ENCODE peak calls at places on chromosomes 5 and 9, in eight cellular contexts. M is lung, F is CD14-positive monocyte, E is AG09309, N is Calu3, U is AG04450, P is psoas muscle, A is A549. Y is an unnamed sample.

GRCh38 chr9:137959641-137960411 is 82.2 kb downstream of the CACNA1B start:
- DNase-seq in M (no peak), F (no peak), E (no peak), N (no peak), U (no peak), P (no peak), A (no peak), Y (no peak)

GRCh38 chr5:146027746-146028145 is 77.6 kb downstream of the PLAC8L1 start:
- DNase-seq in M (no peak), F (no peak), E (no peak), N (peak), U (no peak), P (no peak), A (peak), Y (no peak)

GRCh38 chr9:129888809-129889460 is 53.7 kb downstream of the USP20 start:
- DNase-seq in M (no peak), F (no peak), E (no peak), N (no peak), U (no peak), P (no peak), A (no peak), Y (no peak)

GRCh38 chr5:88226881-88227450 is 41.7 kb downstream of the TMEM161B start:
- DNase-seq in M (no peak), F (no peak), E (no peak), N (no peak), U (no peak), P (no peak), A (no peak), Y (no peak)

GRCh38 chr5:179699640-179700298 is 1.0 kb downstream of the CANX start:
- DNase-seq in M (no peak), F (peak), E (no peak), N (peak), U (no peak), P (no peak), A (peak), Y (no peak)

GRCh38 chr9:102434545-102434944 is 560.6 kb upstream of the CYLC2 start:
- DNase-seq in M (no peak), F (no peak), E (no peak), N (no peak), U (no peak), P (no peak), A (no peak), Y (no peak)

GRCh38 chr5:126106032-126106431 is 317.2 kb upstream of the GRAMD2B start:
- DNase-seq in M (no peak), F (no peak), E (no peak), N (no peak), U (no peak), P (no peak), A (no peak), Y (no peak)

GRCh38 chr5:76952795-76953536 is at the start of gene CRHBP:
- DNase-seq in M (no peak), F (no peak), E (no peak), N (no peak), U (no peak), P (no peak), A (no peak), Y (no peak)

GRCh38 chr9:134670042-134670525 is 28.5 kb downstream of the COL5A1 start:
- DNase-seq in M (no peak), F (no peak), E (peak), N (no peak), U (peak), P (no peak), A (peak), Y (no peak)

GRCh38 chr9:125763373-125763772 is 16.2 kb downstream of the PBX3 start:
- DNase-seq in M (no peak), F (no peak), E (no peak), N (no peak), U (no peak), P (no peak), A (no peak), Y (no peak)

GRCh38 chr9:88075966-88076285 is 62.3 kb downstream of the SPATA31C2 start:
- DNase-seq in M (no peak), F (no peak), E (no peak), N (no peak), U (no peak), P (no peak), A (no peak), Y (no peak)
- TF ChIP-seq CTCF in M (no peak), F (no peak), E (no peak), N (no peak), U (no peak), P (no peak), A (no peak), Y (no peak)

DNA sequence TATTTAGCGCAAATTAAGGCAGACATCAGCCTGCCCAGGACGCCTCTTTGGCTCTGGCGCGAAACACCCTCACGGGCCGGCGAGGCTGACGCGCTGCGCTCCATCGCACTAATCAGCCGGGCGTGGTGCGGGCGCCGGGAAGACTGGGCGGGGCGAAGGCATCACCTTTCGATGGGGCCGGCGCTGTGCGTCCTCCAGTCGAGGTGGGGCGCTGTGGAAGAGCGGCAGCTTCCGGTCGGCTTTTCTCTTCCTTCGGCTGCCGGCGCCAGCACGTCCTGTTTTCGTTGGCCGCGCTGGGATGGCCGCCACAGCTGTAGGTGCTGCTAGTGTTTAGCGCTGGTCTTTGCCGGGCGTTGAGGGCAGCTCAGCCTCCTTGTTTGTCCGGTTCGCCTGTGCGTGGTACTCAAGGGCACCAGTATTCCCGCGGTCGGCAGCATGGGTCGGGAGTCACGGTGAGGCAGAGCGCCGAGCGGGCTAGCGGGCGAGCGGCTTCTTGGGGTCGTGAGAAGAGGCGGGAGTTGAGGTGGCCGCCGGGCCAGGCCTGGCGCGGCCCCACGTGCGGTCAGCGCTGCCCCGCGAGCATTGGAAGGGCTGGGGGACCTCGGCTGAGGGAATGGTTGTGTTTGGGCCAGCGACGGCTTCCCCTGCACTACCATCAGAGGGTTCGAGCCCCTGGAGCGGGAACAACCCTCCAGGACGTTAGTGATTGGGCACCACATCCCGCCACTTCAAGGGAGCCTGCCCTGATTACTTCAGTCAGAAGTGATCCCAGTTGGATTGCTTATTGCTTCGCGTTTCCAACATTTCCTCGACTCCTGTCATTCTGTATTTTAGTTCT is at the start of gene DDX46:
- DNase-seq in M (peak), F (peak), E (no peak), N (peak), U (peak), P (peak), A (peak), Y (peak)
- TF ChIP-seq CTCF in M (peak), F (peak), E (peak), N (peak), U (peak), P (peak), A (peak), Y (peak)

GRCh38 chr5:56479701-56480304 is 246.7 kb upstream of the ANKRD55 start:
- DNase-seq in M (no peak), F (no peak), E (no peak), N (no peak), U (no peak), P (no peak), A (no peak), Y (no peak)

GRCh38 chr5:56481147-56481997 is 248.2 kb upstream of the ANKRD55 start:
- DNase-seq in M (peak), F (no peak), E (no peak), N (no peak), U (no peak), P (peak), A (peak), Y (no peak)

GRCh38 chr5:56479126-56479525 is 246.0 kb upstream of the ANKRD55 start:
- DNase-seq in M (no peak), F (no peak), E (no peak), N (no peak), U (no peak), P (no peak), A (no peak), Y (no peak)

GRCh38 chr5:56480305-56481146 is 247.4 kb upstream of the ANKRD55 start:
- DNase-seq in M (no peak), F (no peak), E (no peak), N (peak), U (no peak), P (peak), A (no peak), Y (no peak)

DNA sequence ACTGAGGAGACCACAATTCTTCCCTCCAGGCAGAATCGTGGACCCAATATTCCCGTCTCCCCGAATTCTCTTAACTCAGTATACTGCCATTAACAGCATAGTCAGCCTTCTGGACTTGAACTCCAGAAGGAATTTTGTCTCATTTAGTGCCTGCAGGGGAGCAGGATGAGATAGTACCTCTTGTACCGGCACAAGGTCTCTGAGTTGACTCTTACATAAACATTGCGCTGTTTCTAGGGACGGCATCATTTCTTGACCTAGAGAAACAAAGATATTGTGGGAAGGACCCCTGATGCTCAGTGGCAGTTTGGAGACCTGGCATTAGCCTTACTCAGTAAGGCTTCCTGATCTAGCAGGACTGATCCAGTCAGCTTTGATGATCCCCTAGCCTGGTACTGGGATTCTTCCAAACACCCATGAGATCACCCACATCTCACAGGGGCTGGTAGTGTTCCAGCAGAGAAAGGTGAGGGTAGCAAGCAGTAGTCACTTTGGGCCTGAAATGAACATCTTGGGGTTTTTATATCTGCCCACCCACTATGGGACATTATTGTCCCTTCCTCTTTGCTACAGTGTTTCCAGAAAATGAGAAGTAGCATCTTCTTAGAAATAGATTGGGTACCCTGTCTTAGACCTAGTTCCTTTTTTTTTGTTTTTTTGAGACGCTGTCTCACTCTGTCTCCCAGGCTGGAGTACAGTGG is 249.0 kb upstream of the ANKRD55 start:
- DNase-seq in M (no peak), F (no peak), E (no peak), N (no peak), U (no peak), P (no peak), A (no peak), Y (no peak)
- TF ChIP-seq CTCF in M (no peak), F (peak), E (no peak), N (no peak), U (no peak), P (no peak), A (no peak), Y (no peak)

GRCh38 chr9:79266986-79267385 is 304.8 kb upstream of the TLE4 start:
- DNase-seq in M (no peak), F (no peak), E (no peak), N (no peak), U (no peak), P (no peak), A (no peak), Y (no peak)

GRCh38 chr9:79264511-79265448 is 307.0 kb upstream of the TLE4 start:
- DNase-seq in M (no peak), F (no peak), E (peak), N (no peak), U (no peak), P (no peak), A (no peak), Y (no peak)

DNA sequence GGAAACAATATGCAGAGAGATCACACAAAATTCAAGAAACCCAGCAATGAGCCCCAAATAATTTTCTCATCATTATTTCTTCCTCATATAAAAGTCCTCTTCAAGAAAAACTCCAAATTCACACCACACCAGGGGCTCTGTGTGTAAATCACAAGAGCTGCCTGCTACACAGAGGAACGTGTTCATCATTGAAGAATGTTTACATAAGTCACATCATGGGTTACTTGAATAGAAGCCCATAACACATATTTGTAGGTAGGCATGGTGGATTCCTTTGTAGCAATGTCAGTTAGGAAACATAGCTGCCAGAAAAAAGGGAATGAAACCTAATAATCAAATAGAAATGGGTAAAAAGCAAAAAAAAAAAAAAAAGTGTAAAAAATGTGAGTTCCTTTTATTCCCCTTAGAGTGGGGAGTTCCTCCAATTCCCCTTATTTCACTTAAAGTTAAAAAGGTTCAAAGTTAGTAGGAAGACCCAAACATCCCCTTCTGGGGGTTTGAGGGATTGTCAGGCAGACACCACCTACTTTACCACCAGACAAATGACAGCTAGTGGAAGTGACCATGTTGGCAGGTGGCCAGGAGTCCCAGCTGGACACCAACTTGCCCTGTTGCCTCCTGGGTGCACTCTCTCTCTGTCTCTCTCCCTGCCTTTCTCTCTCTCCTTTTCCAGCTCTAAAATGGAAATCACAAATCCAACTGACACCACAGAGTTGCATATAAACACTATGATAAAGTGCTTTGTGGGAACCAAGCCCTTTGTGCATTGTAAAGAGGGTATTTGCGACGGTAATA is 307.9 kb upstream of the TLE4 start:
- DNase-seq in M (no peak), F (no peak), E (no peak), N (no peak), U (no peak), P (no peak), A (no peak), Y (no peak)
- TF ChIP-seq CTCF in M (no peak), F (no peak), E (no peak), N (no peak), U (no peak), P (no peak), A (no peak), Y (no peak)

Y was measured in D721Med.